ENCODE peak calls at places on chromosomes 4 and X, in nine cellular contexts. R is H4; F is CD8-positive, alpha-beta memory T cell; C is Caki2; H is WERI-Rb-1; K is osteocyte; I is NCI-H1105 treated with DMSO at 0.1 percent for 48 hours; D is GM12878; J is posterior vena cava. X is an unnamed sample.

GRCh38 chr4:659851-660250 is 14.2 kb downstream of the ATP5ME start:
- DNase-seq in J (peak), H (no peak), D (no peak), F (no peak), I (no peak), R (no peak), K (no peak), C (no peak), X (no peak)

GRCh38 chr4:139530833-139531427 is 25.1 kb downstream of the SETD7 start:
- DNase-seq in K (no peak), F (peak), C (no peak), I (no peak), H (peak), J (no peak), R (peak), D (no peak), X (peak)

GRCh38 chrX:7385131-7385530 is 237.2 kb upstream of the PUDP start:
- DNase-seq in I (no peak), C (no peak), R (no peak), J (no peak), D (no peak), F (no peak), H (no peak), K (no peak), X (no peak)

GRCh38 chr4:151644625-151645024 is 116.2 kb downstream of the GATB start:
- DNase-seq in D (no peak), F (no peak), C (no peak), H (peak), R (peak), I (no peak), K (no peak), J (no peak), X (no peak)

GRCh38 chr4:89108068-89108467 is 3.3 kb upstream of the TIGD2 start:
- DNase-seq in D (no peak), I (no peak), F (no peak), R (no peak), C (no peak), J (no peak), H (no peak), K (no peak), X (no peak)

GRCh38 chr4:55078987-55079386 is 46.4 kb downstream of the KDR start:
- DNase-seq in K (no peak), J (peak), F (no peak), I (no peak), D (no peak), C (no peak), H (no peak), R (no peak), X (no peak)

GRCh38 chr4:24042094-24042493 is 152.2 kb upstream of the PPARGC1A start:
- DNase-seq in C (no peak), J (no peak), K (no peak), F (no peak), R (no peak), D (no peak), I (no peak), H (no peak), X (no peak)

GRCh38 chr4:72895408-72895807 is 174.1 kb downstream of the COX18 start:
- DNase-seq in R (no peak), D (no peak), F (no peak), C (no peak), J (no peak), K (no peak), I (no peak), H (peak), X (no peak)

GRCh38 chrX:152915541-152916241 is 17.8 kb downstream of the ZNF185 start:
- DNase-seq in D (no peak), H (peak), I (no peak), K (no peak), R (peak), J (no peak), F (peak), C (peak), X (no peak)

GRCh38 chrX:138756234-138756633 is 44.7 kb upstream of the FGF13 start:
- DNase-seq in C (peak), I (no peak), J (no peak), F (no peak), H (no peak), D (no peak), K (no peak), R (peak), X (no peak)

GRCh38 chr4:157013656-157014055 is 42.1 kb upstream of the PDGFC start:
- DNase-seq in H (no peak), J (no peak), K (no peak), I (no peak), R (no peak), C (no peak), F (no peak), D (no peak), X (no peak)

GRCh38 chr4:158722291-158722916 is 792 bp downstream of the PPID start:
- DNase-seq in D (peak), R (peak), J (no peak), I (peak), K (no peak), F (peak), H (peak), C (peak), X (peak)

GRCh38 chrX:75603833-75604232 is 81.0 kb upstream of the ZDHHC15 start:
- DNase-seq in J (no peak), K (no peak), C (peak), D (no peak), R (no peak), H (no peak), I (peak), F (peak), X (no peak)

GRCh38 chr4:3711183-3712111 is 54.7 kb upstream of the ADRA2C start:
- DNase-seq in R (no peak), J (peak), F (no peak), C (no peak), H (no peak), I (no peak), D (no peak), K (no peak), X (no peak)

GRCh38 chrX:152588206-152588605 is 49.5 kb upstream of the GABRQ start:
- DNase-seq in I (no peak), D (no peak), R (peak), H (no peak), F (no peak), C (no peak), J (no peak), K (no peak), X (no peak)

GRCh38 chr4:173520921-173521473 is 9.0 kb downstream of the HAND2 start:
- DNase-seq in K (no peak), C (no peak), J (no peak), I (no peak), F (no peak), H (peak), R (no peak), D (no peak), X (no peak)

GRCh38 chr4:751676-752075 is 46.0 kb downstream of the PCGF3 start:
- DNase-seq in H (no peak), K (no peak), F (no peak), I (no peak), C (no peak), D (no peak), R (no peak), J (no peak), X (no peak)